ENCODE peak calls at places on chromosomes 12 and 14, in four cellular contexts. Q, Y, I and J are unnamed samples. For H3K27me3, the result is how much of the 10 kb centered on the place peaks cover.

GRCh38 chr12:52924764-52925716 is 20.2 kb upstream of the KRT8 start:
- DNase-seq in Q (no peak), Y (peak), I (peak), J (no peak)

GRCh38 chr14:44649056-44649455 is 142.0 kb upstream of the FSCB start:
- DNase-seq in I (no peak), Y (no peak), Q (no peak), J (no peak)

GRCh38 chr12:16475521-16475920 is 128.1 kb downstream of the MGST1 start:
- DNase-seq in Y (no peak), Q (no peak), I (no peak), J (no peak)

GRCh38 chr14:54902521-54903420 is at the start of gene GCH1:
- DNase-seq in Y (peak), I (no peak), Q (peak), J (peak)

GRCh38 chr14:55109846-55110245 is 19.2 kb upstream of the LGALS3 start:
- DNase-seq in Y (no peak), Q (no peak), I (no peak), J (no peak)

GRCh38 chr14:75562048-75562447 is 16.4 kb upstream of the FLVCR2 start:
- DNase-seq in Q (no peak), I (no peak), Y (no peak), J (no peak)

GRCh38 chr12:20463920-20464524 is 95.7 kb downstream of the PDE3A start:
- DNase-seq in I (no peak), Y (peak), Q (no peak), J (no peak)

GRCh38 chr12:42638697-42639096 is 49.2 kb upstream of the PRICKLE1 start:
- DNase-seq in Q (no peak), Y (no peak), I (no peak), J (no peak)

GRCh38 chr14:54556535-54556934 is 10.4 kb upstream of the SAMD4A start:
- DNase-seq in Y (peak), I (no peak), Q (no peak), J (no peak)

GRCh38 chr12:90712671-90713070 is 242.3 kb downstream of the CCER1 start:
- DNase-seq in I (no peak), Q (no peak), Y (no peak), J (no peak)

GRCh38 chr12:69151254-69151751 is 88.1 kb upstream of the CPSF6 start:
- DNase-seq in Y (peak), I (no peak), Q (no peak), J (no peak)

GRCh38 chr12:101612162-101612916 is 17.6 kb downstream of the MYBPC1 start:
- DNase-seq in Q (no peak), I (no peak), Y (no peak), J (no peak)
- H3K27me3 ChIP-seq in Q (under half), I (under half), Y (under half), J (under half)

GRCh38 chr14:56799327-56799645 is 11.0 kb downstream of the OTX2 start:
- DNase-seq in I (no peak), Y (no peak), Q (no peak), J (no peak)
- H3K27me3 ChIP-seq in I (half or more), Y (under half), Q (under half), J (half or more)

DNA sequence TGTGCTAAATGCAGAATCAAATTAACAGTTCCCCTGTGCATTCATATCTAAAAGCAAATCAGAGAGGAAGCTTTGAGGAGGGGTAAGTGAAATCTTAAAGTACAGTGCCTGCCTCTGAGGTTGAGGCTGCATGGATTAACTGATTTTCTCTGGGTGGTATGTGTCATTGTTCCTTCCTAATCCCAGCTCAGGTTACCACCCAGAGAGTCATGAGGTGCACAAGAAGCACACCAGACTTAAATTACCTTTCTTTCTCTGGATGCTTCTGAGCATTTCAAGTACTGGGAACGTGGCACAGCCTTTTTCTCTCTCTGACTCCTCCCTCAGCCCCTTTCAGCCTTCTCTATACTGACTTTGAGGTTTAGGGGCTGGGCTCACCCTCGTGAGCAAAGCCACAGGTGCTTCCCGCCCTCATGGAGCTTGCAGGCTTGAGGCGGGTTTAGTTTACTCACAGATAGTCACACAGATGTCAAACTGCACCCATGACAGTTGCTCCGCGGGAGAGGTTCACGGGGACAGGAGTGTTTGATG is 237.6 kb upstream of the CRY1 start:
- DNase-seq in Y (no peak), Q (no peak), I (no peak), J (no peak)
- H3K27me3 ChIP-seq in Y (under half), Q (under half), I (under half), J (under half)

GRCh38 chr12:1630081-1630826 is 1.2 kb downstream of the WNT5B start:
- DNase-seq in Q (peak), I (no peak), Y (no peak), J (peak)

GRCh38 chr12:1629338-1630080 is 478 bp downstream of the WNT5B start:
- DNase-seq in I (no peak), Y (peak), Q (no peak), J (no peak)

GRCh38 chr12:1628671-1629337 is at the start of gene WNT5B:
- DNase-seq in Q (no peak), Y (no peak), I (no peak), J (no peak)

GRCh38 chr12:1632702-1633101 is 3.7 kb downstream of the WNT5B start:
- DNase-seq in I (no peak), Y (no peak), Q (no peak), J (no peak)

DNA sequence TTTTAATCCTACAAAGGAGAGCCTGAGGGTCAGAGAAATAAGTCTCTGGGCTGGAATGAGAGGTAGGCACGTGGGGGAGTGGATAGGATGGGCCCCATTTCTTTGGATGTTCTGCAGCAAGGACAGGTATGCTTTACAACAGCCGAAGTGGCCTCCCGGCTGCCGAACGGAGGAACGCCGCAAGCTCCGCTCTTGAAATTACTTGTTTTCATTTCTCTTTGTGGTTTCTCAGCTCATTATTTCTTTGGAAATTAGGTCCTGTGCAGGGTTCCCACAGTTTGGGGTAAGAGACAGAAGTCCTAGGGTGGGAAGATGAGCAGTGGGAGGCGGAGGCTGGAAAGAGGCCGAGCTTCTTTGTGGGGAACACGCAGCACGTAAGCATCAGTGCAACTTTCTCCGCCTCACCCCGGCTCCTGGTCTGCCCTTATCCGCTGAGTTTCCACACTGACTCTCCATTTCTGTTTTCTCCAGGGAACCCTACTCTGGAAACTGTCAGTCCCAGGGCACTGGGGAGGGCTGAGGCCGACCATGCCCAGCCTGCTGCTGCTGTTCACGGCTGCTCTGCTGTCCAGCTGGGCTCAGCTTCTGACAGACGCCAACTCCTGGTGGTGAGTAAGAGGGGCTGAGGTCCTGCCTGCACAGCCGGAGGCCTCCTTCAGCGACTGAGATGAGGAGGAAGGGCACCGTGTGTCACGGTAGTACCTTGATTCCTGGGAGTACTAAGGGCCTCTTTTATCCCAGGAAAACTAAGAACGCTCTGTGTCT is 2.0 kb downstream of the WNT5B start:
- DNase-seq in I (no peak), Y (peak), Q (no peak), J (no peak)
- H3K27me3 ChIP-seq in I (under half), Y (under half), Q (under half), J (under half)

GRCh38 chr12:2023365-2023764 is 19.1 kb upstream of the DCP1B start:
- DNase-seq in Y (peak), Q (no peak), I (no peak), J (no peak)
- H3K27me3 ChIP-seq in Y (under half), Q (under half), I (under half), J (under half)